ENCODE peak calls at places on chromosomes 4 and X, in six cellular contexts. One of them, this sample, is unnamed.

GRCh38 chr4:75685546-75686189 is 12.5 kb upstream of the G3BP2 start:
- DNase-seq in stomach: no peak
- DNase-seq in upper lobe of left lung: no peak
- DNase-seq in sigmoid colon: no peak
- DNase-seq in HCT116: no peak
- DNase-seq in suprapubic skin: no peak
- DNase-seq in this sample: no peak

GRCh38 chrX:121958886-121959285 is 911.5 kb downstream of the GLUD2 start:
- DNase-seq in stomach: no peak
- DNase-seq in upper lobe of left lung: no peak
- DNase-seq in sigmoid colon: no peak
- DNase-seq in HCT116: no peak
- DNase-seq in suprapubic skin: no peak
- DNase-seq in this sample: no peak

GRCh38 chrX:76127341-76127740 is 45.5 kb upstream of the PBDC1 start:
- DNase-seq in stomach: no peak
- DNase-seq in upper lobe of left lung: no peak
- DNase-seq in sigmoid colon: no peak
- DNase-seq in HCT116: no peak
- DNase-seq in suprapubic skin: no peak
- DNase-seq in this sample: no peak

GRCh38 chr4:42119916-42120315 is 32.5 kb downstream of the BEND4 start:
- DNase-seq in stomach: no peak
- DNase-seq in upper lobe of left lung: no peak
- DNase-seq in sigmoid colon: no peak
- DNase-seq in HCT116: no peak
- DNase-seq in suprapubic skin: no peak
- DNase-seq in this sample: no peak

GRCh38 chr4:4440333-4441061 is 53.6 kb downstream of the NSG1 start:
- DNase-seq in stomach: no peak
- DNase-seq in upper lobe of left lung: no peak
- DNase-seq in sigmoid colon: no peak
- DNase-seq in HCT116: no peak
- DNase-seq in suprapubic skin: no peak
- DNase-seq in this sample: no peak

GRCh38 chrX:46407753-46408130 is 137.5 kb downstream of the ZNF674 start:
- DNase-seq in stomach: no peak
- DNase-seq in upper lobe of left lung: no peak
- DNase-seq in sigmoid colon: no peak
- DNase-seq in HCT116: no peak
- DNase-seq in suprapubic skin: no peak
- DNase-seq in this sample: no peak

GRCh38 chr4:175412161-175412560 is 399.9 kb downstream of the GPM6A start:
- DNase-seq in stomach: no peak
- DNase-seq in upper lobe of left lung: no peak
- DNase-seq in sigmoid colon: no peak
- DNase-seq in HCT116: no peak
- DNase-seq in suprapubic skin: no peak
- DNase-seq in this sample: no peak

GRCh38 chr4:151407466-151408379 is 1.3 kb upstream of the FHIP1A start:
- DNase-seq in stomach: peak; percentile 58
- DNase-seq in upper lobe of left lung: peak; percentile 88
- DNase-seq in sigmoid colon: no peak
- DNase-seq in HCT116: no peak
- DNase-seq in suprapubic skin: peak; percentile 79
- DNase-seq in this sample: peak; percentile 64

GRCh38 chr4:108078024-108078733 is 88.5 kb downstream of the HADH start:
- DNase-seq in stomach: no peak
- DNase-seq in upper lobe of left lung: no peak
- DNase-seq in sigmoid colon: no peak
- DNase-seq in HCT116: no peak
- DNase-seq in suprapubic skin: no peak
- DNase-seq in this sample: no peak

GRCh38 chr4:5138389-5138788 is 87.1 kb downstream of the STK32B start:
- DNase-seq in stomach: no peak
- DNase-seq in upper lobe of left lung: no peak
- DNase-seq in sigmoid colon: no peak
- DNase-seq in HCT116: no peak
- DNase-seq in suprapubic skin: no peak
- DNase-seq in this sample: no peak

GRCh38 chr4:156958276-156959074 is 13.1 kb downstream of the PDGFC start:
- DNase-seq in stomach: no peak
- DNase-seq in upper lobe of left lung: no peak
- DNase-seq in sigmoid colon: no peak
- DNase-seq in HCT116: no peak
- DNase-seq in suprapubic skin: no peak
- DNase-seq in this sample: no peak

GRCh38 chrX:50978920-50979660 is 68.6 kb downstream of the BMP15 start:
- DNase-seq in stomach: no peak
- DNase-seq in upper lobe of left lung: no peak
- DNase-seq in sigmoid colon: no peak
- DNase-seq in HCT116: no peak
- DNase-seq in suprapubic skin: no peak
- DNase-seq in this sample: no peak

GRCh38 chr4:152679414-152680281 is at the start of gene TMEM154:
- DNase-seq in stomach: peak; percentile 67
- DNase-seq in upper lobe of left lung: peak; percentile 90
- DNase-seq in sigmoid colon: peak; percentile 72
- DNase-seq in HCT116: no peak
- DNase-seq in suprapubic skin: peak; percentile 85
- DNase-seq in this sample: peak; percentile 37

GRCh38 chr4:159366966-159367365 is 264.1 kb downstream of the RAPGEF2 start:
- DNase-seq in stomach: no peak
- DNase-seq in upper lobe of left lung: no peak
- DNase-seq in sigmoid colon: no peak
- DNase-seq in HCT116: no peak
- DNase-seq in suprapubic skin: no peak
- DNase-seq in this sample: no peak

GRCh38 chr4:8688041-8688907 is 95.7 kb downstream of the CPZ start:
- DNase-seq in stomach: no peak
- DNase-seq in upper lobe of left lung: peak; percentile 88
- DNase-seq in sigmoid colon: peak; percentile 48
- DNase-seq in HCT116: peak; percentile 19
- DNase-seq in suprapubic skin: no peak
- DNase-seq in this sample: no peak

GRCh38 chr4:112167790-112168189 is 22.5 kb downstream of the FAM241A start:
- DNase-seq in stomach: no peak
- DNase-seq in upper lobe of left lung: no peak
- DNase-seq in sigmoid colon: no peak
- DNase-seq in HCT116: no peak
- DNase-seq in suprapubic skin: no peak
- DNase-seq in this sample: no peak

GRCh38 chr4:25107827-25108516 is 52.3 kb downstream of the SEPSECS start:
- DNase-seq in stomach: peak; percentile 66
- DNase-seq in upper lobe of left lung: peak; percentile 28
- DNase-seq in sigmoid colon: no peak
- DNase-seq in HCT116: no peak
- DNase-seq in suprapubic skin: no peak
- DNase-seq in this sample: no peak

GRCh38 chrX:77014655-77015377 is 432.4 kb upstream of the FGF16 start:
- DNase-seq in stomach: no peak
- DNase-seq in upper lobe of left lung: no peak
- DNase-seq in sigmoid colon: no peak
- DNase-seq in HCT116: no peak
- DNase-seq in suprapubic skin: no peak
- DNase-seq in this sample: no peak

GRCh38 chr4:128825226-128825625 is 15.7 kb downstream of the JADE1 start:
- DNase-seq in stomach: no peak
- DNase-seq in upper lobe of left lung: no peak
- DNase-seq in sigmoid colon: no peak
- DNase-seq in HCT116: peak; percentile 38
- DNase-seq in suprapubic skin: no peak
- DNase-seq in this sample: no peak

DNA sequence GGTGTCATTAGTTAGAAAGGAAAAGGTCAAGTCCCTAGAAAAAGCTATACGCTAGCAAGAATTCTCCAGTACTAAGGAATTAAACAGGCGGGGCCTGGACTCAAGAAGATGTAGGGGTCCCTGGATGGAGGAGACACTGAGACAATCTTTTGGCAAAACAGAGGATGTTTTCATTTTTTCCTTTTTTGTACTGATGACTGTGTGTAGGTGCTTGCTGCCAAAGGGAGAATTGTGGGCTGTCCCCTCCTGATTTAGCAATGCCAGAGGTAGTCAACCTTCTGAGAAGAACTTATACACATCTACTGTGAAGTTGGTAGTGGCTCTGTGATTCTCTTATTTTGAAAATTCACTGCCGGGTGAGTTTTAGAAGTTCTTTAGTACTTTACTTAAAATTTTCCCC is 391.1 kb downstream of the SPRY1 start:
- DNase-seq in stomach: no peak
- DNase-seq in upper lobe of left lung: no peak
- DNase-seq in sigmoid colon: no peak
- DNase-seq in HCT116: no peak
- DNase-seq in suprapubic skin: no peak
- DNase-seq in this sample: no peak
- TF ChIP-seq POLR2AphosphoS5 in stomach: no peak
- TF ChIP-seq POLR2AphosphoS5 in upper lobe of left lung: no peak
- TF ChIP-seq POLR2AphosphoS5 in sigmoid colon: no peak
- TF ChIP-seq POLR2AphosphoS5 in HCT116: no peak
- TF ChIP-seq POLR2AphosphoS5 in suprapubic skin: no peak
- TF ChIP-seq POLR2AphosphoS5 in this sample: no peak

DNA sequence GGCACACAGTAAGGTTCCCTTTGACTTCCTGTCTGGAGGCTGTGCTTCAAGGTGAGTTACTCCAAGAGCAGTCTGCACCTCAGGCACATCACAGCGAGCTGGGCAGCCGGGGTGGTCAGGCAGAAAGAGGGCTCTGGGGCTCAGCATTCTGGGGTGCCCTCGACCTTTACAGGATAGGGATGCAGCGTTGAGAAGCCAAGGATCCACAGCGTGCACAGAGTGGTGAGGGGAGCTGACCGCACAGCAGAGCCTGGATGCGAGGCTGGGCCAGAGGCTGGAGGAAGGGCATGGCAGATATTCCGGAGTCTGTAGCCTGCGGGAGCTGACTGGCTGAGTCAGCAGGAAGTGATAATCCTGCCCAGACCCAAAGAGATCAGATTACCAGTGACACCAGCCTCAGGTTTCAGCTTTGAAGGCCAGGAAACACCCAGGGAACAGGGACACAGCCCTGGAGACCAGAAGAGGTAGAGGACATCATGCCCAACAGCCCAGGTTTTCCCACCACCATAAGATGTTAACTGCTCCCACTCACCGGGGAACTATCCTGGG is 38.4 kb upstream of the PDLIM3 start:
- DNase-seq in stomach: no peak
- DNase-seq in upper lobe of left lung: peak; percentile 36
- DNase-seq in sigmoid colon: no peak
- DNase-seq in HCT116: peak; percentile 91
- DNase-seq in suprapubic skin: no peak
- DNase-seq in this sample: no peak
- TF ChIP-seq POLR2A in stomach: no peak
- TF ChIP-seq POLR2A in upper lobe of left lung: no peak
- TF ChIP-seq POLR2A in sigmoid colon: no peak
- TF ChIP-seq POLR2A in HCT116: peak; percentile 72
- TF ChIP-seq POLR2A in suprapubic skin: no peak
- TF ChIP-seq POLR2A in this sample: no peak

GRCh38 chr4:143667461-143667860 is 33.0 kb downstream of the FREM3 start:
- DNase-seq in stomach: peak; percentile 39
- DNase-seq in upper lobe of left lung: no peak
- DNase-seq in sigmoid colon: peak; percentile 68
- DNase-seq in HCT116: no peak
- DNase-seq in suprapubic skin: no peak
- DNase-seq in this sample: no peak
- TF ChIP-seq POLR2AphosphoS5 in stomach: no peak
- TF ChIP-seq POLR2AphosphoS5 in upper lobe of left lung: no peak
- TF ChIP-seq POLR2AphosphoS5 in sigmoid colon: peak; percentile 43
- TF ChIP-seq POLR2AphosphoS5 in HCT116: no peak
- TF ChIP-seq POLR2AphosphoS5 in suprapubic skin: no peak
- TF ChIP-seq POLR2AphosphoS5 in this sample: no peak

DNA sequence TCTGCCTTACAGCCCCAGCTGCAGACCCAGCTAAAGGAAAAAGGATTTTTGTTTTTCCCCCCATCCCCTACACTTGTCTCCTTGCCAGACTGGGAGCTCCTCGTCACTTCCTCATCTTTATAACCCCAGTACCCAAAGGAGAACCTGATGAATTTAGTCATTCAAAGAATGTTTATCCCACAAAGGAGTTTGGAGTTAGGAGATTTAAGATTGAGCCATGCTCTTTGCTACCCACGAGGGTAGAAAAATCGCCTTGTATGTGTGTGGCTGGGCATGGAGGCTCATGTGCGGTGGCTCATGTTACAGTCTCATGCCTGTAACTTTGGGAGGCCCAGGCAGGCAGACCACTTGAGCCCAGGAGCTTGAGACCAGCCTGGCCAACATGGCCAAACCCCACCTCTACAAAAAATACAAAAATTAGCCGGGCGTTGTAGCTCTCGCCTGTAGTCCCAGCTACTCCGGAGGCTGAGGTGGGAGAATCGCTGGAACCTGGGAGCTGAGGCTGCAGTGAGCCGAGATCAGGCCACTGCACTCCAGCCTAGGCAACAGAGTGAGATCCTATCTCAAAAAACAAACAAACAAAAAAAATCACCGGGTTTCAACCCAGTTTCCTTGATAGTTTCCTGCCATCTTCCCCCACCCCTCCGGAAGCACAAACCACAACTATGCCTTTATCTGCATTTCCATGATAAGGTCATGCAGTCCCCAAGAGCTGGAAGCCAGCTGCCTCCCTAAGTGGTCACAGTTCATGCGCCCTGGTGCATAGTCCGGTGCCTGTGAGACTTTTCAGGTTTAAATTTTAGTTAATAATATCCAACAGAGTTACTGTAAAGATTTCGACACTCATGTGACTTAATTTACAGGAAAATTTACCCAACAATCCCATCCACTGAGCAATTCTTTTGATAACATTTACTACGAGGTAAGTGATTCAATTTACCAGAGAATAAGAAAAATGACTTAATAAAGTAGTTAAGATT is 1.5 kb downstream of the CFAP97 start:
- DNase-seq in stomach: no peak
- DNase-seq in upper lobe of left lung: no peak
- DNase-seq in sigmoid colon: no peak
- DNase-seq in HCT116: no peak
- DNase-seq in suprapubic skin: no peak
- DNase-seq in this sample: no peak
- TF ChIP-seq POLR2A in stomach: no peak
- TF ChIP-seq POLR2A in upper lobe of left lung: no peak
- TF ChIP-seq POLR2A in sigmoid colon: no peak
- TF ChIP-seq POLR2A in HCT116: no peak
- TF ChIP-seq POLR2A in suprapubic skin: no peak
- TF ChIP-seq POLR2A in this sample: no peak

GRCh38 chrX:40651620-40652223 is 4.4 kb upstream of the CXorf38 start:
- DNase-seq in stomach: peak; percentile 77
- DNase-seq in upper lobe of left lung: no peak
- DNase-seq in sigmoid colon: peak; percentile 81
- DNase-seq in HCT116: peak; percentile 45
- DNase-seq in suprapubic skin: no peak
- DNase-seq in this sample: no peak

GRCh38 chrX:40644175-40644574 is 3.2 kb downstream of the CXorf38 start:
- DNase-seq in stomach: no peak
- DNase-seq in upper lobe of left lung: no peak
- DNase-seq in sigmoid colon: no peak
- DNase-seq in HCT116: no peak
- DNase-seq in suprapubic skin: no peak
- DNase-seq in this sample: no peak

GRCh38 chrX:40644821-40645358 is 2.5 kb downstream of the CXorf38 start:
- DNase-seq in stomach: peak; percentile 59
- DNase-seq in upper lobe of left lung: no peak
- DNase-seq in sigmoid colon: peak; percentile 74
- DNase-seq in HCT116: no peak
- DNase-seq in suprapubic skin: no peak
- DNase-seq in this sample: no peak

GRCh38 chrX:40646489-40647306 is 663 bp downstream of the CXorf38 start:
- DNase-seq in stomach: peak; percentile 59
- DNase-seq in upper lobe of left lung: peak; percentile 87
- DNase-seq in sigmoid colon: peak; percentile 80
- DNase-seq in HCT116: no peak
- DNase-seq in suprapubic skin: peak; percentile 78
- DNase-seq in this sample: no peak

GRCh38 chrX:40647307-40648197 is at the start of gene CXorf38:
- DNase-seq in stomach: peak; percentile 94
- DNase-seq in upper lobe of left lung: peak; percentile 99
- DNase-seq in sigmoid colon: peak; percentile 97
- DNase-seq in HCT116: peak; percentile 66
- DNase-seq in suprapubic skin: peak; percentile 89
- DNase-seq in this sample: peak; percentile 52
- TF ChIP-seq POLR2AphosphoS5 in stomach: peak; percentile 42
- TF ChIP-seq POLR2AphosphoS5 in upper lobe of left lung: peak; percentile 67
- TF ChIP-seq POLR2AphosphoS5 in sigmoid colon: peak; percentile 82
- TF ChIP-seq POLR2AphosphoS5 in HCT116: peak; percentile 74
- TF ChIP-seq POLR2AphosphoS5 in suprapubic skin: no peak
- TF ChIP-seq POLR2AphosphoS5 in this sample: peak; percentile 51